ENCODE peak calls at places on chromosomes 5 and 9, in nine cellular contexts. One of them, this sample, is unnamed. For H3K4me1, the result is how much of the 10 kb centered on the place peaks cover.

GRCh38 chr5:40678021-40678939 is 1.4 kb upstream of the PTGER4 start:
- DNase-seq in effector memory CD4-positive, alpha-beta T cell: no peak
- DNase-seq in transverse colon: no peak
- DNase-seq in psoas muscle: no peak
- DNase-seq in A549: no peak
- DNase-seq in mesendoderm: no peak
- DNase-seq in IMR-90: no peak
- DNase-seq in SK-N-SH: no peak
- DNase-seq in Karpas-422: no peak
- DNase-seq in this sample: no peak

GRCh38 chr9:125700791-125701190 is 6.2 kb downstream of the MAPKAP1 start:
- DNase-seq in SK-N-SH: no peak
- DNase-seq in IMR-90: peak
- DNase-seq in effector memory CD4-positive, alpha-beta T cell: no peak
- DNase-seq in mesendoderm: peak
- DNase-seq in A549: no peak
- DNase-seq in psoas muscle: no peak
- DNase-seq in transverse colon: no peak
- DNase-seq in Karpas-422: no peak
- DNase-seq in this sample: no peak

GRCh38 chr5:79202076-79202475 is 33.9 kb upstream of the JMY start:
- DNase-seq in SK-N-SH: no peak
- DNase-seq in psoas muscle: no peak
- DNase-seq in Karpas-422: no peak
- DNase-seq in mesendoderm: no peak
- DNase-seq in IMR-90: peak
- DNase-seq in effector memory CD4-positive, alpha-beta T cell: no peak
- DNase-seq in transverse colon: no peak
- DNase-seq in A549: peak
- DNase-seq in this sample: no peak

GRCh38 chr5:67166460-67166871 is 30.1 kb downstream of the CD180 start:
- DNase-seq in mesendoderm: peak
- DNase-seq in Karpas-422: peak
- DNase-seq in transverse colon: peak
- DNase-seq in effector memory CD4-positive, alpha-beta T cell: peak
- DNase-seq in A549: no peak
- DNase-seq in SK-N-SH: no peak
- DNase-seq in IMR-90: no peak
- DNase-seq in psoas muscle: peak
- DNase-seq in this sample: peak

GRCh38 chr9:20048437-20048836 is 259.6 kb upstream of the SLC24A2 start:
- DNase-seq in SK-N-SH: no peak
- DNase-seq in transverse colon: no peak
- DNase-seq in A549: no peak
- DNase-seq in mesendoderm: no peak
- DNase-seq in IMR-90: no peak
- DNase-seq in effector memory CD4-positive, alpha-beta T cell: no peak
- DNase-seq in Karpas-422: peak
- DNase-seq in psoas muscle: no peak
- DNase-seq in this sample: no peak

GRCh38 chr9:125460883-125461475 is 199.4 kb downstream of the GAPVD1 start:
- DNase-seq in A549: peak
- DNase-seq in transverse colon: peak
- DNase-seq in Karpas-422: no peak
- DNase-seq in IMR-90: peak
- DNase-seq in SK-N-SH: no peak
- DNase-seq in effector memory CD4-positive, alpha-beta T cell: no peak
- DNase-seq in mesendoderm: no peak
- DNase-seq in psoas muscle: no peak
- DNase-seq in this sample: no peak

GRCh38 chr5:10577371-10578291 is 13.8 kb downstream of the ANKRD33B start:
- DNase-seq in psoas muscle: no peak
- DNase-seq in mesendoderm: peak
- DNase-seq in SK-N-SH: no peak
- DNase-seq in IMR-90: no peak
- DNase-seq in transverse colon: no peak
- DNase-seq in A549: no peak
- DNase-seq in effector memory CD4-positive, alpha-beta T cell: no peak
- DNase-seq in Karpas-422: no peak
- DNase-seq in this sample: peak

GRCh38 chr5:68730220-68731010 is 363.4 kb upstream of the SLC30A5 start:
- DNase-seq in transverse colon: no peak
- DNase-seq in mesendoderm: peak
- DNase-seq in psoas muscle: no peak
- DNase-seq in Karpas-422: no peak
- DNase-seq in IMR-90: peak
- DNase-seq in effector memory CD4-positive, alpha-beta T cell: no peak
- DNase-seq in SK-N-SH: peak
- DNase-seq in A549: peak
- DNase-seq in this sample: no peak

GRCh38 chr5:55159763-55160492 is at the start of gene GPX8:
- DNase-seq in transverse colon: no peak
- DNase-seq in IMR-90: peak
- DNase-seq in effector memory CD4-positive, alpha-beta T cell: no peak
- DNase-seq in Karpas-422: peak
- DNase-seq in mesendoderm: peak
- DNase-seq in SK-N-SH: peak
- DNase-seq in psoas muscle: no peak
- DNase-seq in A549: peak
- DNase-seq in this sample: peak

GRCh38 chr5:107607656-107608368 is 62.9 kb downstream of the EFNA5 start:
- DNase-seq in mesendoderm: peak
- DNase-seq in transverse colon: no peak
- DNase-seq in SK-N-SH: no peak
- DNase-seq in effector memory CD4-positive, alpha-beta T cell: no peak
- DNase-seq in Karpas-422: no peak
- DNase-seq in psoas muscle: no peak
- DNase-seq in A549: peak
- DNase-seq in IMR-90: no peak
- DNase-seq in this sample: no peak

GRCh38 chr9:4334439-4334838 is 34.6 kb upstream of the GLIS3 start:
- DNase-seq in SK-N-SH: no peak
- DNase-seq in IMR-90: peak
- DNase-seq in A549: peak
- DNase-seq in psoas muscle: peak
- DNase-seq in effector memory CD4-positive, alpha-beta T cell: no peak
- DNase-seq in Karpas-422: no peak
- DNase-seq in transverse colon: peak
- DNase-seq in mesendoderm: peak
- DNase-seq in this sample: peak

GRCh38 chr9:132078369-132079356 is 1.0 kb downstream of the MED27 start:
- DNase-seq in transverse colon: no peak
- DNase-seq in effector memory CD4-positive, alpha-beta T cell: no peak
- DNase-seq in A549: no peak
- DNase-seq in psoas muscle: peak
- DNase-seq in Karpas-422: peak
- DNase-seq in SK-N-SH: peak
- DNase-seq in IMR-90: peak
- DNase-seq in mesendoderm: peak
- DNase-seq in this sample: no peak

GRCh38 chr5:79837707-79838620 is 148.3 kb downstream of the CMYA5 start:
- DNase-seq in A549: no peak
- DNase-seq in Karpas-422: no peak
- DNase-seq in mesendoderm: no peak
- DNase-seq in SK-N-SH: no peak
- DNase-seq in transverse colon: no peak
- DNase-seq in IMR-90: no peak
- DNase-seq in effector memory CD4-positive, alpha-beta T cell: no peak
- DNase-seq in psoas muscle: peak
- DNase-seq in this sample: no peak

GRCh38 chr9:132644251-132644650 is 25.5 kb downstream of the DDX31 start:
- DNase-seq in effector memory CD4-positive, alpha-beta T cell: no peak
- DNase-seq in psoas muscle: no peak
- DNase-seq in SK-N-SH: peak
- DNase-seq in mesendoderm: peak
- DNase-seq in transverse colon: no peak
- DNase-seq in A549: peak
- DNase-seq in Karpas-422: peak
- DNase-seq in IMR-90: no peak
- DNase-seq in this sample: no peak

GRCh38 chr5:134577796-134578577 is 52.5 kb downstream of the JADE2 start:
- DNase-seq in A549: peak
- DNase-seq in Karpas-422: peak
- DNase-seq in psoas muscle: peak
- DNase-seq in effector memory CD4-positive, alpha-beta T cell: peak
- DNase-seq in mesendoderm: peak
- DNase-seq in transverse colon: peak
- DNase-seq in IMR-90: peak
- DNase-seq in SK-N-SH: peak
- DNase-seq in this sample: peak

GRCh38 chr9:14687042-14687719 is 6.1 kb downstream of the ZDHHC21 start:
- DNase-seq in psoas muscle: no peak
- DNase-seq in SK-N-SH: no peak
- DNase-seq in A549: no peak
- DNase-seq in IMR-90: peak
- DNase-seq in mesendoderm: no peak
- DNase-seq in transverse colon: no peak
- DNase-seq in effector memory CD4-positive, alpha-beta T cell: no peak
- DNase-seq in Karpas-422: no peak
- DNase-seq in this sample: no peak

GRCh38 chr9:69325409-69326212 is 596 bp downstream of the ENTREP1 start:
- DNase-seq in IMR-90: no peak
- DNase-seq in psoas muscle: peak
- DNase-seq in SK-N-SH: peak
- DNase-seq in A549: no peak
- DNase-seq in effector memory CD4-positive, alpha-beta T cell: no peak
- DNase-seq in transverse colon: peak
- DNase-seq in mesendoderm: peak
- DNase-seq in Karpas-422: no peak
- DNase-seq in this sample: peak

GRCh38 chr9:69326261-69326660 is 1.2 kb downstream of the ENTREP1 start:
- DNase-seq in effector memory CD4-positive, alpha-beta T cell: no peak
- DNase-seq in transverse colon: no peak
- DNase-seq in IMR-90: no peak
- DNase-seq in Karpas-422: no peak
- DNase-seq in SK-N-SH: peak
- DNase-seq in psoas muscle: no peak
- DNase-seq in mesendoderm: peak
- DNase-seq in A549: no peak
- DNase-seq in this sample: peak

GRCh38 chr9:69323886-69324285 is 1.1 kb upstream of the ENTREP1 start:
- DNase-seq in A549: no peak
- DNase-seq in mesendoderm: no peak
- DNase-seq in effector memory CD4-positive, alpha-beta T cell: no peak
- DNase-seq in SK-N-SH: no peak
- DNase-seq in IMR-90: no peak
- DNase-seq in Karpas-422: no peak
- DNase-seq in transverse colon: no peak
- DNase-seq in psoas muscle: no peak
- DNase-seq in this sample: no peak

GRCh38 chr9:69322256-69322655 is 2.8 kb upstream of the ENTREP1 start:
- DNase-seq in transverse colon: no peak
- DNase-seq in mesendoderm: no peak
- DNase-seq in Karpas-422: no peak
- DNase-seq in A549: no peak
- DNase-seq in psoas muscle: no peak
- DNase-seq in effector memory CD4-positive, alpha-beta T cell: no peak
- DNase-seq in IMR-90: no peak
- DNase-seq in SK-N-SH: no peak
- DNase-seq in this sample: no peak

GRCh38 chr9:69324549-69325401 is at the start of gene ENTREP1:
- DNase-seq in A549: peak
- DNase-seq in Karpas-422: no peak
- DNase-seq in effector memory CD4-positive, alpha-beta T cell: no peak
- DNase-seq in SK-N-SH: peak
- DNase-seq in mesendoderm: peak
- DNase-seq in IMR-90: no peak
- DNase-seq in psoas muscle: peak
- DNase-seq in transverse colon: peak
- DNase-seq in this sample: peak
- H3K27ac ChIP-seq in A549: no peak
- H3K27ac ChIP-seq in Karpas-422: no peak
- H3K27ac ChIP-seq in effector memory CD4-positive, alpha-beta T cell: no peak
- H3K27ac ChIP-seq in SK-N-SH: no peak
- H3K27ac ChIP-seq in mesendoderm: peak
- H3K27ac ChIP-seq in IMR-90: no peak
- H3K27ac ChIP-seq in psoas muscle: peak
- H3K27ac ChIP-seq in transverse colon: peak
- H3K27ac ChIP-seq in this sample: peak

GRCh38 chr9:94859226-94859625 is 132.7 kb downstream of the AOPEP start:
- DNase-seq in effector memory CD4-positive, alpha-beta T cell: no peak
- DNase-seq in psoas muscle: no peak
- DNase-seq in IMR-90: no peak
- DNase-seq in transverse colon: no peak
- DNase-seq in Karpas-422: no peak
- DNase-seq in mesendoderm: no peak
- DNase-seq in SK-N-SH: no peak
- DNase-seq in A549: no peak
- DNase-seq in this sample: no peak
- H3K4me1 ChIP-seq in effector memory CD4-positive, alpha-beta T cell: under half
- H3K4me1 ChIP-seq in psoas muscle: under half
- H3K4me1 ChIP-seq in IMR-90: under half
- H3K4me1 ChIP-seq in transverse colon: under half
- H3K4me1 ChIP-seq in Karpas-422: half or more
- H3K4me1 ChIP-seq in mesendoderm: under half
- H3K4me1 ChIP-seq in SK-N-SH: under half
- H3K4me1 ChIP-seq in A549: under half
- H3K4me1 ChIP-seq in this sample: under half

DNA sequence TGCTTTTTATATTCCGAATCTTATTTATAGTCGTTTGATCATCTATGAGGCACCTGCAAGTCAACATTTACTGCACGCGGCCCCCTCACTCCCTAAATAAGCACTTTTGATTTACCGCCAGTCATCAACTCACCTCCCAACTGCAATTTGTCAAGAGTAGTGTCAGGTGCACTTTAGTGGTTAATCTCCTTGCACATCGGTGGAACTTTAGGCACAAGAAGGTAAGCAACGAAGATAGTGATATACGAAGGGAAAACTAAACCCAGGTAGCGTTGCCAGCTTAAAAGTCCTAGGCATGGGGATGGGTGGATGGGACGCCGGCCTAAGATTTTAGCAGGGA is 513 bp upstream of the RNF180 start:
- DNase-seq in Karpas-422: no peak
- DNase-seq in transverse colon: no peak
- DNase-seq in A549: no peak
- DNase-seq in SK-N-SH: no peak
- DNase-seq in effector memory CD4-positive, alpha-beta T cell: no peak
- DNase-seq in IMR-90: no peak
- DNase-seq in mesendoderm: no peak
- DNase-seq in psoas muscle: no peak
- DNase-seq in this sample: no peak
- H3K4me3 ChIP-seq in Karpas-422: peak
- H3K4me3 ChIP-seq in transverse colon: peak
- H3K4me3 ChIP-seq in A549: peak
- H3K4me3 ChIP-seq in SK-N-SH: peak
- H3K4me3 ChIP-seq in effector memory CD4-positive, alpha-beta T cell: no peak
- H3K4me3 ChIP-seq in IMR-90: no peak
- H3K4me3 ChIP-seq in mesendoderm: peak
- H3K4me3 ChIP-seq in psoas muscle: peak
- H3K4me3 ChIP-seq in this sample: peak

DNA sequence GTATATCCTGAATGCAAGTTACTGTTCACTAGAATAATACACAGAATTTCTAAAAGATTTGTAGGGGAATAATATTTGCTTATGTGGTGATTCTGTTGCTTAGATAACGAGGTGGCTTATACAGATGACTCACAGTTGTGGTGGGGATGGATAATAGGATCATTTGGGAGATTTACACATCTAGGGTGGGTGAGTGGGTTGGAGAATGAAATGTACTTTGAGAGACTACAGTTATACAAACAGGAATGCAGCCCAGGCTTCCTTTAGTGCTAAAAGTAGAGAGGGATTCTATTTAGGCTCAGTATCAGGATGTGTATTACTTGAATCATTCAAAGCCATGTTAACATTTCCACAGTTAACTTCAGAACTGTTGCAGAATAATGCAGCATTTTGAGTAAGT is 1.8 kb downstream of the CTXN3 start:
- DNase-seq in psoas muscle: no peak
- DNase-seq in transverse colon: no peak
- DNase-seq in effector memory CD4-positive, alpha-beta T cell: no peak
- DNase-seq in Karpas-422: no peak
- DNase-seq in SK-N-SH: no peak
- DNase-seq in IMR-90: peak
- DNase-seq in mesendoderm: no peak
- DNase-seq in A549: no peak
- DNase-seq in this sample: no peak
- H3K27ac ChIP-seq in psoas muscle: peak
- H3K27ac ChIP-seq in transverse colon: no peak
- H3K27ac ChIP-seq in effector memory CD4-positive, alpha-beta T cell: no peak
- H3K27ac ChIP-seq in Karpas-422: no peak
- H3K27ac ChIP-seq in SK-N-SH: no peak
- H3K27ac ChIP-seq in IMR-90: no peak
- H3K27ac ChIP-seq in mesendoderm: no peak
- H3K27ac ChIP-seq in A549: no peak
- H3K27ac ChIP-seq in this sample: no peak

This sample was measured in heart right ventricle.